ENCODE peak calls at places on chromosomes 13 and 19, in five cellular contexts. R is AML-193; L is activated CD4-positive, alpha-beta T cell treated with anti-CD3 and anti-CD28 coated beads, Interleukin-2, amount 50 U/mL, for 24 hours; C is right cardiac atrium; P is GOT3. A is an unnamed sample.

GRCh38 chr19:54208784-54209057 is 8.1 kb downstream of the RPS9 start:
- DNase-seq in R (no peak), L (no peak), P (no peak), C (no peak), A (no peak)

GRCh38 chr13:56906909-56907308 is 233.8 kb upstream of the PRR20A start:
- DNase-seq in R (no peak), C (no peak), L (no peak), P (no peak), A (no peak)

GRCh38 chr13:89550842-89551422 is 1796.6 kb upstream of the MIR17HG start:
- DNase-seq in P (no peak), R (no peak), L (no peak), C (no peak), A (peak)

GRCh38 chr13:62879071-62879470 is 1463.4 kb upstream of the PCDH20 start:
- DNase-seq in R (no peak), C (no peak), P (no peak), L (no peak), A (no peak)

GRCh38 chr19:7145494-7145893 is 76.0 kb downstream of the ZNF557 start:
- DNase-seq in R (no peak), P (no peak), L (no peak), C (no peak), A (no peak)

GRCh38 chr13:110388141-110388943 is 81.3 kb downstream of the COL4A2 start:
- DNase-seq in L (no peak), R (no peak), P (no peak), C (peak), A (no peak)

GRCh38 chr13:26971990-26972888 is 199.4 kb downstream of the USP12 start:
- DNase-seq in C (no peak), L (peak), P (no peak), R (peak), A (no peak)

GRCh38 chr13:110923086-110923485 is 8.2 kb upstream of the ANKRD10 start:
- DNase-seq in P (no peak), C (no peak), R (no peak), L (no peak), A (no peak)

GRCh38 chr19:375395-376110 is 31.0 kb upstream of the MIER2 start:
- DNase-seq in C (no peak), R (no peak), L (no peak), P (no peak), A (no peak)

GRCh38 chr13:44514278-44514677 is 61.9 kb downstream of the TSC22D1 start:
- DNase-seq in P (no peak), R (no peak), L (no peak), C (no peak), A (no peak)

GRCh38 chr13:32530841-32531253 is 7.7 kb downstream of the N4BP2L2 start:
- DNase-seq in C (no peak), P (no peak), R (peak), L (no peak), A (peak)